ENCODE peak calls at places on chromosomes 6 and 20, in six cellular contexts. E is activated gamma-delta T cell; C is stimulated activated CD4-positive, alpha-beta T cell treated with anti-CD3 and anti-CD28 coated beads, Interleukin-4, amount 100 ng/mL, for 24 hours; K is activated naive CD4-positive, alpha-beta T cell; A is NCI-H524; D is cardiac septum. R is an unnamed sample.

GRCh38 chr6:26031151-26031594 is 56.1 kb upstream of the HFE start:
- DNase-seq in E (no peak), C (no peak), K (no peak), A (no peak), D (no peak), R (peak)

GRCh38 chr6:71248306-71248705 is 40.3 kb upstream of the OGFRL1 start:
- DNase-seq in E (no peak), C (no peak), K (no peak), A (no peak), D (no peak), R (no peak)

GRCh38 chr6:131729550-131729949 is 18.7 kb upstream of the CTAGE9 start:
- DNase-seq in E (no peak), C (no peak), K (no peak), A (no peak), D (no peak), R (no peak)

GRCh38 chr6:26415791-26416190 is 13.7 kb downstream of the BTN3A1 start:
- DNase-seq in E (no peak), C (no peak), K (no peak), A (no peak), D (no peak), R (no peak)

GRCh38 chr20:10288421-10288820 is 69.8 kb downstream of the SNAP25 start:
- DNase-seq in E (no peak), C (no peak), K (no peak), A (no peak), D (no peak), R (no peak)

GRCh38 chr6:2989332-2990178 is 10.1 kb upstream of the NQO2 start:
- DNase-seq in E (no peak), C (peak), K (peak), A (peak), D (peak), R (peak)

GRCh38 chr6:170186006-170186908 is 104.6 kb downstream of the DLL1 start:
- DNase-seq in E (no peak), C (no peak), K (no peak), A (no peak), D (no peak), R (no peak)

GRCh38 chr6:159110013-159110412 is 59.2 kb upstream of the FNDC1 start:
- DNase-seq in E (no peak), C (peak), K (no peak), A (peak), D (no peak), R (no peak)

GRCh38 chr20:39264506-39265172 is 302.5 kb downstream of the DHX35 start:
- DNase-seq in E (no peak), C (peak), K (no peak), A (peak), D (no peak), R (peak)